ENCODE peak calls at places on chromosomes 1 and 21, in four cellular contexts. J is transverse colon, Z is heart right ventricle, E is cardiac muscle cell. K is an unnamed sample.

GRCh38 chr1:153429266-153430165 is 13.2 kb downstream of the S100A7A start:
- DNase-seq in J (no peak), Z (no peak), E (no peak), K (no peak)

GRCh38 chr1:43651922-43652321 is 2.0 kb downstream of the KDM4A start:
- DNase-seq in J (peak), Z (no peak), E (no peak), K (no peak)

GRCh38 chr21:38506606-38507331 is 8.5 kb upstream of the ERG start:
- DNase-seq in J (peak), Z (no peak), E (peak), K (peak)

GRCh38 chr1:29428997-29429396 is 192.7 kb downstream of the PTPRU start:
- DNase-seq in J (no peak), Z (no peak), E (no peak), K (no peak)

GRCh38 chr1:70499695-70500094 is 88.6 kb downstream of the CTH start:
- DNase-seq in J (no peak), Z (no peak), E (no peak), K (no peak)

GRCh38 chr1:50978852-50979781 is 9.1 kb downstream of the CDKN2C start:
- DNase-seq in J (peak), Z (peak), E (no peak), K (no peak)

GRCh38 chr1:218521414-218522169 is 176.5 kb downstream of the TGFB2 start:
- DNase-seq in J (peak), Z (peak), E (peak), K (peak)

GRCh38 chr1:30889506-30889905 is 19.1 kb downstream of the SDC3 start:
- DNase-seq in J (no peak), Z (no peak), E (peak), K (no peak)

GRCh38 chr21:41564871-41565281 is 56.9 kb upstream of the TMPRSS2 start:
- DNase-seq in J (peak), Z (no peak), E (peak), K (no peak)

GRCh38 chr1:55284856-55285255 is 69.7 kb upstream of the USP24 start:
- DNase-seq in J (no peak), Z (peak), E (peak), K (no peak)

GRCh38 chr1:157482174-157482573 is 70.1 kb downstream of the FCRL5 start:
- DNase-seq in J (no peak), Z (no peak), E (no peak), K (no peak)

GRCh38 chr1:151811181-151811580 is 6.0 kb upstream of the LINGO4 start:
- DNase-seq in J (no peak), Z (no peak), E (peak), K (no peak)

GRCh38 chr1:12518956-12519707 is 98.9 kb downstream of the DHRS3 start:
- DNase-seq in J (peak), Z (peak), E (peak), K (no peak)

GRCh38 chr1:218459450-218459849 is 114.3 kb downstream of the TGFB2 start:
- DNase-seq in J (no peak), Z (peak), E (peak), K (no peak)

GRCh38 chr1:32960819-32961355 is 3.7 kb downstream of the RNF19B start:
- DNase-seq in J (no peak), Z (no peak), E (no peak), K (no peak)

GRCh38 chr1:52268372-52268771 is 97.6 kb downstream of the CC2D1B start:
- DNase-seq in J (no peak), Z (no peak), E (peak), K (no peak)

GRCh38 chr1:52266507-52266906 is 99.5 kb downstream of the CC2D1B start:
- DNase-seq in J (no peak), Z (no peak), E (no peak), K (no peak)

GRCh38 chr1:52259886-52260285 is 106.1 kb downstream of the CC2D1B start:
- DNase-seq in J (no peak), Z (no peak), E (no peak), K (no peak)

GRCh38 chr1:52263153-52263910 is 102.7 kb downstream of the CC2D1B start:
- DNase-seq in J (peak), Z (no peak), E (no peak), K (no peak)

DNA sequence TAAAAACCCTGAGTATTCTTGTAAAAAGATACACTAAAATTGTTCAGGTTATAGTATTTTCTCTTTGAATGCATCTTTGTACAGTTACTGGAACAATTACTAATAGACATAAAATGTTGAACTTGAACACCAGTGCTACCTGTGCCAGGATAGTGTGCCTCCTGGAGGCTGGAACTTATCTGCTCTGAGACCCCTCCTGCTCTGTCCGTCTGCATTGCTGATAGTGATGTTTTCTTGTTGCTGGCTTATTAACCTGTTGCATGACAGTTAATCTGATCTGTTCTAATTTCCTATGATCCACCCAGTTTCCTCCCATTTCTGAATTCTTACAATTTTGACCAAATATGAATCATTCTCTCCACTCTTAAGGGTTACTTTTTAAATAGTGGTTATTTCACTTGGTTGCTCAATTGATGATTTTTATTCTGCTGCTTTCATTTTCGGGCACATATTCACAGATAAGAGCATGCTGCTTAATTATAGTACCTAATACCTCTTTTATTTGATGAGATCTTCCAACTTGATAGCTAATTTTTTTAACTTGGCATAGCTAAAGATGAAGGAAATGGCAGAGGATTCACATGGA is 101.4 kb downstream of the CC2D1B start:
- DNase-seq in J (no peak), Z (no peak), E (peak), K (no peak)
- TF ChIP-seq CTCF in J (no peak), Z (no peak), E (no peak), K (no peak)

DNA sequence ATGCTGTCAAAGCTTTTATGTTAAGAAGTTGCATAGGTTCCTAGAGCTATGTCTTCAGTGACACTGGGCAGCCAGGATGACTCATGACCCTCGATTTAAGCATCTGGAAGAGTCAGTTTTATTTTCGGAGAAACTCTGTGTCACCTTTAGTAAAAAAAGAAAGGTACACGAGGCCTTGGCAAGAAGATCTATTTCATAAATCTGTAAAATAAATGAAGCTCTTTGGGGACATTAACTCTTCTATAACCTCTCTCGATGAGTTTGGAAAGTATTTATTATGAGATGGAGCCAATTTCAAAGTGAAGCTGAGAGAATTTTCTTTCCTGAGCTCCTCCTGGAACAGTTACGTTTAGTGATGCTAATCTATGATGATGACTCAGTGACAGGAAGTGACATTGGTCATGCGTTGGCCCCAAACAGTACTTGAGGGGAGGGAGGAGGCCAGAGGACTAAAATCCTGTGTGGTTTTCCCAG is 156.5 kb downstream of the HLX start:
- DNase-seq in J (no peak), Z (peak), E (peak), K (no peak)
- H3K4me3 ChIP-seq in J (no peak), Z (no peak), E (no peak), K (no peak)

GRCh38 chr1:2237773-2238172 is 9.7 kb downstream of the SKI start:
- DNase-seq in J (no peak), Z (no peak), E (no peak), K (no peak)
- TF ChIP-seq CTCF in J (no peak), Z (no peak), E (peak), K (no peak)

GRCh38 chr1:91578320-91579109 is 77.9 kb downstream of the CDC7 start:
- DNase-seq in J (no peak), Z (no peak), E (no peak), K (no peak)
- H3K4me3 ChIP-seq in J (no peak), Z (no peak), E (no peak), K (no peak)

DNA sequence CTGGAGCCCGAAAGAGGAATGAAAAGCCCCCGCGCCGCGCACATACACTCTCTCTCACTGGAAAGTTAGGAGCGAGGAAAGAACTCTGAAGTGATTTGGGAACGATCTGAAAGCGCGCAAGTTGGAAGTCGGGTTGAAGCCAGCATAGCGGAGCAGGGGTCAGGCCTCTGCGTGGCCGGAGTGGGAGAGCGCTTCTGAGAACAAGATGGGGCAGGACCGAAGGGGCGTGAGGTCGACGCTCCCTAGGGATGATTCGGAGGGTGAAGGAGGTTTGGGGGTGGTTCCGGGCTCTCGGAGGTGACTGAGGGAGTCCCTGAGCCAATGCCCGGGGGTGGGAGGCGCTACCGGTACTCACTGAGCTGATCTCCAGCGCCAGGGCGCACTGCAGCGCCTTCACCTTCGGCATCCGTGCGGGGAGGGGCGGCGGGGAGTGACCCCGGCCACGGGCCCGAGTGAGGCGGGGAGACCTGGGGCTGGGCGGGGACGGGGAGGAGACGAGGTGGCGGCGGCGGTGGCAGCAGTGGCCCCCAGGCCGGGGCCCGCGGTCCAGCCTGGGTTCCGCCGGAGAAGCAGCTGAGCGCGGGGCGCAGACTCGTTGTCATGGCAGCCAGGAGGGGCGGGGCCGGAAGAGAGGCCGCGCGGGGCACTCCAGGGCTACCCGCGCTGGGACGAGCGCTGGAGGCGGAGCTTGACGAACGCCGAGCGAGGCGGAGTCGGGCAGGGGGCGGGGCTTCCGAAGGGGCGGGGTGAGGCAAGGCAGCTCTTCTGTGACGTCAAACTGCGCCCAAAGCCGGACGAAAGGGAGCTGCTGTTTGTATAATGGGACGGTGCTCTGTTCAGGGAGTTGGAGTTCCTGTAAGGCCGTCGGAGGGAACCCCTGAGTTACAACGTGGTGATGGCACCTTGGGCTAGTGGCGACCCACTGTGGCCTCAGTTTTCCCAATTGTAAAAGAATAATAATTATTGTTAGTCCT is at the start of gene SPATA6:
- DNase-seq in J (peak), Z (peak), E (peak), K (peak)
- TF ChIP-seq CTCF in J (no peak), Z (no peak), E (no peak), K (no peak)

K was measured in left lung.